ENCODE peak calls at places on chromosomes 16 and 17, in nine cellular contexts. M is T-helper 17 cell; Z is DMS79; I is neuronal stem cell; O is AG08396; Q is NCI-H1105; J is fibroblast of villous mesenchyme; E is activated T-cell treated with anti-CD3 and anti-CD28 coated beads, Interleukin-2, amount 50 U/mL, for 1 hour; V is T-helper 1 cell. H is an unnamed sample.

GRCh38 chr17:47305302-47305923 is 18.3 kb upstream of the EFCAB13 start:
- DNase-seq in M (no peak), Z (no peak), I (no peak), O (peak; percentile 68), Q (no peak), J (peak; percentile 86), E (no peak), V (no peak), H (peak; percentile 96)

GRCh38 chr17:44200478-44201155 is 933 bp upstream of the ATXN7L3 start:
- DNase-seq in M (no peak), Z (no peak), I (no peak), O (no peak), Q (peak; percentile 40), J (no peak), E (no peak), V (no peak), H (no peak)

GRCh38 chr17:51636291-51636690 is 375.9 kb downstream of the UTP18 start:
- DNase-seq in M (no peak), Z (no peak), I (no peak), O (no peak), Q (no peak), J (no peak), E (no peak), V (no peak), H (no peak)

GRCh38 chr16:30054959-30055553 is 10.5 kb upstream of the ALDOA start:
- DNase-seq in M (peak; percentile 51), Z (peak; percentile 64), I (no peak), O (no peak), Q (no peak), J (peak; percentile 28), E (peak; percentile 59), V (no peak), H (no peak)

GRCh38 chr17:9174779-9175574 is 153.7 kb downstream of the NTN1 start:
- DNase-seq in M (no peak), Z (no peak), I (no peak), O (no peak), Q (no peak), J (no peak), E (no peak), V (no peak), H (no peak)

GRCh38 chr17:73342057-73342522 is 30.3 kb upstream of the CDC42EP4 start:
- DNase-seq in M (no peak), Z (peak; percentile 39), I (peak; percentile 78), O (no peak), Q (no peak), J (peak; percentile 84), E (no peak), V (no peak), H (peak; percentile 98)

GRCh38 chr16:88378836-88379693 is 3.7 kb upstream of the ZNF469 start:
- DNase-seq in M (no peak), Z (no peak), I (no peak), O (no peak), Q (no peak), J (no peak), E (no peak), V (no peak), H (no peak)

GRCh38 chr16:23948949-23949392 is 113.2 kb downstream of the PRKCB start:
- DNase-seq in M (peak; percentile 38), Z (peak; percentile 42), I (no peak), O (no peak), Q (peak; percentile 30), J (no peak), E (peak; percentile 57), V (peak; percentile 13), H (no peak)

GRCh38 chr16:81405702-81406113 is 38.9 kb upstream of the CMIP start:
- DNase-seq in M (no peak), Z (no peak), I (no peak), O (peak; percentile 86), Q (no peak), J (peak; percentile 62), E (no peak), V (no peak), H (peak; percentile 92)

H was measured in fibroblast of pulmonary artery.